ENCODE peak calls at places on chromosome X, in seven cellular contexts. T, L, R, E, Q, J and C are unnamed samples.

GRCh38 chrX:136528645-136529315 is 3.2 kb upstream of the VGLL1 start:
- DNase-seq in T (no peak), L (no peak), R (peak; percentile 19), E (no peak), Q (no peak), J (no peak), C (no peak)

GRCh38 chrX:66654411-66654810 is 15.5 kb upstream of the EDA2R start:
- DNase-seq in T (no peak), L (no peak), R (no peak), E (no peak), Q (no peak), J (no peak), C (no peak)

GRCh38 chrX:115531818-115532403 is 29.1 kb upstream of the PLS3 start:
- DNase-seq in T (no peak), L (no peak), R (no peak), E (no peak), Q (peak; percentile 60), J (no peak), C (no peak)

GRCh38 chrX:96435636-96436035 is 249.0 kb upstream of the DIAPH2 start:
- DNase-seq in T (no peak), L (no peak), R (no peak), E (no peak), Q (peak; percentile 50), J (no peak), C (no peak)

GRCh38 chrX:16918979-16919378 is 27.5 kb upstream of the REPS2 start:
- DNase-seq in T (no peak), L (no peak), R (no peak), E (no peak), Q (no peak), J (no peak), C (no peak)

GRCh38 chrX:141214216-141214615 is 28.1 kb downstream of the SPANXC start:
- DNase-seq in T (no peak), L (no peak), R (no peak), E (no peak), Q (no peak), J (no peak), C (no peak)

GRCh38 chrX:150761176-150761818 is 68.1 kb downstream of the MTMR1 start:
- DNase-seq in T (no peak), L (no peak), R (no peak), E (no peak), Q (no peak), J (no peak), C (no peak)

GRCh38 chrX:15464704-15465103 is 28.4 kb downstream of the PIR start:
- DNase-seq in T (no peak), L (no peak), R (no peak), E (no peak), Q (no peak), J (no peak), C (no peak)

GRCh38 chrX:31366076-31366475 is 294.2 kb upstream of the FTHL17 start:
- DNase-seq in T (no peak), L (no peak), R (no peak), E (no peak), Q (no peak), J (no peak), C (no peak)

GRCh38 chrX:154010330-154011087 is 9.2 kb downstream of the IRAK1 start:
- DNase-seq in T (no peak), L (no peak), R (no peak), E (no peak), Q (peak; percentile 56), J (no peak), C (peak; percentile 59)

GRCh38 chrX:107672955-107673378 is 44.7 kb downstream of the PRPS1 start:
- DNase-seq in T (peak; percentile 79), L (peak; percentile 90), R (peak; percentile 71), E (peak; percentile 37), Q (peak; percentile 89), J (peak; percentile 44), C (peak; percentile 68)

GRCh38 chrX:40644821-40645358 is 2.5 kb downstream of the CXorf38 start:
- DNase-seq in T (peak; percentile 70), L (peak; percentile 69), R (no peak), E (no peak), Q (peak; percentile 61), J (peak; percentile 70), C (peak; percentile 54)

GRCh38 chrX:110734894-110735541 is 60.6 kb downstream of the CHRDL1 start:
- DNase-seq in T (no peak), L (no peak), R (no peak), E (no peak), Q (peak; percentile 33), J (no peak), C (no peak)

GRCh38 chrX:50157545-50158125 is 43.2 kb downstream of the AKAP4 start:
- DNase-seq in T (no peak), L (peak; percentile 42), R (no peak), E (no peak), Q (peak; percentile 23), J (no peak), C (no peak)

GRCh38 chrX:37998586-37999267 is 7.6 kb upstream of the SYTL5 start:
- DNase-seq in T (no peak), L (no peak), R (no peak), E (no peak), Q (peak; percentile 47), J (no peak), C (no peak)

GRCh38 chrX:47619486-47620302 is at the start of gene SYN1:
- DNase-seq in T (peak; percentile 88), L (peak; percentile 93), R (peak; percentile 80), E (peak; percentile 61), Q (peak; percentile 84), J (peak; percentile 42), C (peak; percentile 64)

GRCh38 chrX:11066812-11067211 is 44.3 kb upstream of the HCCS start:
- DNase-seq in T (no peak), L (no peak), R (no peak), E (no peak), Q (no peak), J (no peak), C (no peak)

GRCh38 chrX:23644744-23645143 is 22.5 kb upstream of the PRDX4 start:
- DNase-seq in T (no peak), L (peak; percentile 56), R (no peak), E (no peak), Q (no peak), J (no peak), C (no peak)

GRCh38 chrX:34972206-34972605 is 29.6 kb downstream of the FAM47B start:
- DNase-seq in T (no peak), L (no peak), R (no peak), E (no peak), Q (no peak), J (no peak), C (no peak)

GRCh38 chrX:20026278-20026677 is 35.4 kb upstream of the BCLAF3 start:
- DNase-seq in T (no peak), L (no peak), R (no peak), E (no peak), Q (peak; percentile 24), J (no peak), C (no peak)

GRCh38 chrX:72142094-72142843 is 10.6 kb upstream of the RTL5 start:
- DNase-seq in T (no peak), L (no peak), R (peak; percentile 96), E (no peak), Q (no peak), J (peak; percentile 18), C (no peak)

GRCh38 chrX:47515941-47516649 is 33.1 kb upstream of the ZNF41 start:
- DNase-seq in T (no peak), L (no peak), R (no peak), E (no peak), Q (peak; percentile 16), J (no peak), C (no peak)

GRCh38 chrX:153539171-153539978 is 21.9 kb downstream of the ATP2B3 start:
- DNase-seq in T (peak; percentile 81), L (peak; percentile 84), R (peak; percentile 62), E (peak; percentile 1), Q (peak; percentile 67), J (peak; percentile 25), C (peak; percentile 64)

GRCh38 chrX:87160435-87161010 is 357.1 kb upstream of the KLHL4 start:
- DNase-seq in T (no peak), L (no peak), R (no peak), E (no peak), Q (no peak), J (no peak), C (no peak)

GRCh38 chrX:12903646-12904045 is 2.8 kb upstream of the TLR8 start:
- DNase-seq in T (no peak), L (no peak), R (no peak), E (no peak), Q (peak; percentile 35), J (no peak), C (no peak)